ENCODE peak calls at places on chromosome 1, in ten cellular contexts. One of them, this sample, is unnamed.

GRCh38 chr1:39509360-39510009 is 18.0 kb downstream of the BMP8A start:
- DNase-seq in activated gamma-delta T cell treated with Interleukin-2 at 50 U/mL for 16 hours: no peak
- DNase-seq in T-cell: no peak
- DNase-seq in pancreas: no peak
- DNase-seq in fibroblast of lung: peak; percentile 31
- DNase-seq in stimulated activated CD4-positive, alpha-beta T cell treated with anti-CD3 and anti-CD28 coated beads, TNF-alpha, amount 100 ng/mL, for 1 hour: no peak
- DNase-seq in breast epithelium: no peak
- DNase-seq in M059J: peak; percentile 79
- DNase-seq in GOT3: no peak
- DNase-seq in heart left ventricle: peak; percentile 63
- DNase-seq in this sample: no peak

GRCh38 chr1:210385228-210385627 is 56.5 kb downstream of the HHAT start:
- DNase-seq in activated gamma-delta T cell treated with Interleukin-2 at 50 U/mL for 16 hours: no peak
- DNase-seq in T-cell: no peak
- DNase-seq in pancreas: no peak
- DNase-seq in fibroblast of lung: no peak
- DNase-seq in stimulated activated CD4-positive, alpha-beta T cell treated with anti-CD3 and anti-CD28 coated beads, TNF-alpha, amount 100 ng/mL, for 1 hour: no peak
- DNase-seq in breast epithelium: no peak
- DNase-seq in M059J: no peak
- DNase-seq in GOT3: no peak
- DNase-seq in heart left ventricle: no peak
- DNase-seq in this sample: no peak

GRCh38 chr1:177945943-177946650 is 23.8 kb downstream of the SEC16B start:
- DNase-seq in activated gamma-delta T cell treated with Interleukin-2 at 50 U/mL for 16 hours: no peak
- DNase-seq in T-cell: no peak
- DNase-seq in pancreas: peak; percentile 45
- DNase-seq in fibroblast of lung: peak; percentile 70
- DNase-seq in stimulated activated CD4-positive, alpha-beta T cell treated with anti-CD3 and anti-CD28 coated beads, TNF-alpha, amount 100 ng/mL, for 1 hour: no peak
- DNase-seq in breast epithelium: peak; percentile 31
- DNase-seq in M059J: peak; percentile 63
- DNase-seq in GOT3: no peak
- DNase-seq in heart left ventricle: no peak
- DNase-seq in this sample: no peak

GRCh38 chr1:31297273-31298247 is 728 bp downstream of the ZCCHC17 start:
- DNase-seq in activated gamma-delta T cell treated with Interleukin-2 at 50 U/mL for 16 hours: no peak
- DNase-seq in T-cell: no peak
- DNase-seq in pancreas: no peak
- DNase-seq in fibroblast of lung: peak; percentile 11
- DNase-seq in stimulated activated CD4-positive, alpha-beta T cell treated with anti-CD3 and anti-CD28 coated beads, TNF-alpha, amount 100 ng/mL, for 1 hour: no peak
- DNase-seq in breast epithelium: no peak
- DNase-seq in M059J: peak; percentile 59
- DNase-seq in GOT3: no peak
- DNase-seq in heart left ventricle: no peak
- DNase-seq in this sample: no peak

GRCh38 chr1:152986578-152986977 is 2.7 kb downstream of the SPRR1A start:
- DNase-seq in activated gamma-delta T cell treated with Interleukin-2 at 50 U/mL for 16 hours: no peak
- DNase-seq in T-cell: no peak
- DNase-seq in pancreas: no peak
- DNase-seq in fibroblast of lung: no peak
- DNase-seq in stimulated activated CD4-positive, alpha-beta T cell treated with anti-CD3 and anti-CD28 coated beads, TNF-alpha, amount 100 ng/mL, for 1 hour: no peak
- DNase-seq in breast epithelium: no peak
- DNase-seq in M059J: no peak
- DNase-seq in GOT3: no peak
- DNase-seq in heart left ventricle: no peak
- DNase-seq in this sample: no peak

GRCh38 chr1:32055426-32055825 is 17.3 kb upstream of the TMEM39B start:
- DNase-seq in activated gamma-delta T cell treated with Interleukin-2 at 50 U/mL for 16 hours: no peak
- DNase-seq in T-cell: no peak
- DNase-seq in pancreas: no peak
- DNase-seq in fibroblast of lung: no peak
- DNase-seq in stimulated activated CD4-positive, alpha-beta T cell treated with anti-CD3 and anti-CD28 coated beads, TNF-alpha, amount 100 ng/mL, for 1 hour: no peak
- DNase-seq in breast epithelium: no peak
- DNase-seq in M059J: no peak
- DNase-seq in GOT3: no peak
- DNase-seq in heart left ventricle: no peak
- DNase-seq in this sample: no peak

GRCh38 chr1:43573066-43573799 is 42.5 kb downstream of the PTPRF start:
- DNase-seq in activated gamma-delta T cell treated with Interleukin-2 at 50 U/mL for 16 hours: no peak
- DNase-seq in T-cell: no peak
- DNase-seq in pancreas: no peak
- DNase-seq in fibroblast of lung: no peak
- DNase-seq in stimulated activated CD4-positive, alpha-beta T cell treated with anti-CD3 and anti-CD28 coated beads, TNF-alpha, amount 100 ng/mL, for 1 hour: no peak
- DNase-seq in breast epithelium: no peak
- DNase-seq in M059J: no peak
- DNase-seq in GOT3: no peak
- DNase-seq in heart left ventricle: peak; percentile 25
- DNase-seq in this sample: no peak

GRCh38 chr1:172845371-172845770 is 186.5 kb downstream of the FASLG start:
- DNase-seq in activated gamma-delta T cell treated with Interleukin-2 at 50 U/mL for 16 hours: peak; percentile 11
- DNase-seq in T-cell: peak; percentile 20
- DNase-seq in pancreas: no peak
- DNase-seq in fibroblast of lung: no peak
- DNase-seq in stimulated activated CD4-positive, alpha-beta T cell treated with anti-CD3 and anti-CD28 coated beads, TNF-alpha, amount 100 ng/mL, for 1 hour: peak; percentile 19
- DNase-seq in breast epithelium: no peak
- DNase-seq in M059J: no peak
- DNase-seq in GOT3: no peak
- DNase-seq in heart left ventricle: no peak
- DNase-seq in this sample: no peak

GRCh38 chr1:217721692-217722091 is 90.5 kb downstream of the SPATA17 start:
- DNase-seq in activated gamma-delta T cell treated with Interleukin-2 at 50 U/mL for 16 hours: no peak
- DNase-seq in T-cell: no peak
- DNase-seq in pancreas: no peak
- DNase-seq in fibroblast of lung: no peak
- DNase-seq in stimulated activated CD4-positive, alpha-beta T cell treated with anti-CD3 and anti-CD28 coated beads, TNF-alpha, amount 100 ng/mL, for 1 hour: no peak
- DNase-seq in breast epithelium: no peak
- DNase-seq in M059J: no peak
- DNase-seq in GOT3: no peak
- DNase-seq in heart left ventricle: no peak
- DNase-seq in this sample: no peak

GRCh38 chr1:220885971-220886370 is 6.7 kb downstream of the HLX start:
- DNase-seq in activated gamma-delta T cell treated with Interleukin-2 at 50 U/mL for 16 hours: no peak
- DNase-seq in T-cell: no peak
- DNase-seq in pancreas: no peak
- DNase-seq in fibroblast of lung: no peak
- DNase-seq in stimulated activated CD4-positive, alpha-beta T cell treated with anti-CD3 and anti-CD28 coated beads, TNF-alpha, amount 100 ng/mL, for 1 hour: no peak
- DNase-seq in breast epithelium: no peak
- DNase-seq in M059J: no peak
- DNase-seq in GOT3: no peak
- DNase-seq in heart left ventricle: no peak
- DNase-seq in this sample: no peak

GRCh38 chr1:200888349-200888838 is 6.3 kb upstream of the INAVA start:
- DNase-seq in activated gamma-delta T cell treated with Interleukin-2 at 50 U/mL for 16 hours: peak; percentile 66
- DNase-seq in T-cell: peak; percentile 40
- DNase-seq in pancreas: no peak
- DNase-seq in fibroblast of lung: no peak
- DNase-seq in stimulated activated CD4-positive, alpha-beta T cell treated with anti-CD3 and anti-CD28 coated beads, TNF-alpha, amount 100 ng/mL, for 1 hour: peak; percentile 38
- DNase-seq in breast epithelium: no peak
- DNase-seq in M059J: peak; percentile 84
- DNase-seq in GOT3: no peak
- DNase-seq in heart left ventricle: no peak
- DNase-seq in this sample: no peak

GRCh38 chr1:246597340-246597739 is 31.1 kb downstream of the CNST start:
- DNase-seq in activated gamma-delta T cell treated with Interleukin-2 at 50 U/mL for 16 hours: no peak
- DNase-seq in T-cell: no peak
- DNase-seq in pancreas: peak; percentile 69
- DNase-seq in fibroblast of lung: peak; percentile 94
- DNase-seq in stimulated activated CD4-positive, alpha-beta T cell treated with anti-CD3 and anti-CD28 coated beads, TNF-alpha, amount 100 ng/mL, for 1 hour: no peak
- DNase-seq in breast epithelium: no peak
- DNase-seq in M059J: peak; percentile 82
- DNase-seq in GOT3: no peak
- DNase-seq in heart left ventricle: peak; percentile 66
- DNase-seq in this sample: peak; percentile 38

This sample was measured in SW 1271.